ENCODE peak calls at places on chromosomes 4 and X, in six cellular contexts. Q is astrocyte of the cerebellum, W is right lobe of liver, K is fibroblast of pulmonary artery, P is H1, U is GM12878. Z is an unnamed sample.

GRCh38 chr4:13348216-13348615 is 135.9 kb downstream of the RAB28 start:
- DNase-seq in P (no peak), K (no peak), U (no peak), W (no peak), Q (no peak), Z (no peak)

GRCh38 chr4:169045862-169046584 is 36.0 kb upstream of the CBR4 start:
- DNase-seq in U (no peak), W (no peak), P (no peak), K (no peak), Q (no peak), Z (no peak)

GRCh38 chr4:94676910-94677309 is 80.8 kb upstream of the BMPR1B start:
- DNase-seq in K (peak), P (no peak), W (no peak), Q (no peak), U (no peak), Z (no peak)

GRCh38 chr4:101707596-101707995 is 82.9 kb upstream of the BANK1 start:
- DNase-seq in W (no peak), Q (no peak), U (no peak), P (no peak), K (no peak), Z (no peak)

GRCh38 chrX:143296521-143296920 is 220.8 kb downstream of the SPANXN3 start:
- DNase-seq in P (no peak), U (no peak), Q (no peak), W (no peak), K (no peak), Z (no peak)

GRCh38 chrX:1009771-1010170 is 202.7 kb downstream of the CRLF2 start:
- DNase-seq in Q (no peak), U (no peak), W (no peak), K (no peak), P (no peak), Z (no peak)

GRCh38 chr4:116180056-116180690 is 905.2 kb downstream of the TRAM1L1 start:
- DNase-seq in W (no peak), Q (peak), K (peak), U (no peak), P (no peak), Z (peak)

GRCh38 chr4:17400696-17401095 is 111.2 kb downstream of the QDPR start:
- DNase-seq in Q (no peak), K (no peak), U (no peak), W (no peak), P (no peak), Z (no peak)

GRCh38 chr4:6229095-6229494 is 28.7 kb upstream of the JAKMIP1 start:
- DNase-seq in P (no peak), W (no peak), U (no peak), K (no peak), Q (no peak), Z (no peak)

GRCh38 chr4:181968371-181968770 is 274.8 kb upstream of the TENM3 start:
- DNase-seq in K (peak), P (no peak), W (no peak), U (no peak), Q (peak), Z (no peak)

GRCh38 chr4:26105815-26106699 is 192.0 kb downstream of the SMIM20 start:
- DNase-seq in K (peak), P (no peak), W (no peak), Q (no peak), U (no peak), Z (no peak)

GRCh38 chr4:140450352-140450751 is 22.9 kb upstream of the CLGN start:
- DNase-seq in P (no peak), K (no peak), Q (no peak), W (no peak), U (no peak), Z (no peak)

GRCh38 chrX:44234116-44234515 is 109.4 kb downstream of the EFHC2 start:
- DNase-seq in W (no peak), Q (no peak), K (no peak), P (no peak), U (no peak), Z (no peak)
- TF ChIP-seq CTCF in W (no peak), Q (no peak), K (no peak), P (no peak), U (no peak), Z (no peak)

GRCh38 chrX:112910418-112910817 is 69.8 kb upstream of the AMOT start:
- DNase-seq in P (no peak), K (no peak), Q (no peak), U (no peak), W (no peak), Z (no peak)

DNA sequence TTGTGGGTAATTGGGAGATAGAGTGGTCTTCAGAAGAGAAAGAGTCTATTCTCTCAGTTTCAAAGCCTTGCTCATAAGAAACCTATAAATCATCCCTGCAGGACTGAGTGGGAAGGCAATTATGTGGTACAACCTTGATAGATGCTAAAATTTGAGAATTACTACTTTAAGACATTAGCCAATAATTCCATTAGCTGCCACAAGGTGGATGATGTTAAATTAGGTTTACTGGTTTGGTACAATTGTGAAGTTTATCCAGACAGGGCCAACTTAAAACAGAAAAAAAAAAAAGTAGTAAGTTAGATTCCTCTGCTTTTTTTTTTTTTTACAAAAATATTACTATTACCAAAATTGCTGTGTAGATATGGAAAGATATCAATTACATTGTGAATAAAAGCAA is 73.2 kb upstream of the AMOT start:
- DNase-seq in Q (no peak), P (no peak), U (no peak), W (no peak), K (no peak), Z (no peak)
- TF ChIP-seq CTCF in Q (no peak), P (no peak), U (no peak), W (no peak), K (no peak), Z (no peak)

GRCh38 chr4:157217708-157218107 is 2.8 kb upstream of the GRIA2 start:
- DNase-seq in K (peak), W (no peak), Q (peak), U (no peak), P (no peak), Z (no peak)
- TF ChIP-seq CTCF in K (peak), W (peak), Q (peak), U (peak), P (peak), Z (peak)

DNA sequence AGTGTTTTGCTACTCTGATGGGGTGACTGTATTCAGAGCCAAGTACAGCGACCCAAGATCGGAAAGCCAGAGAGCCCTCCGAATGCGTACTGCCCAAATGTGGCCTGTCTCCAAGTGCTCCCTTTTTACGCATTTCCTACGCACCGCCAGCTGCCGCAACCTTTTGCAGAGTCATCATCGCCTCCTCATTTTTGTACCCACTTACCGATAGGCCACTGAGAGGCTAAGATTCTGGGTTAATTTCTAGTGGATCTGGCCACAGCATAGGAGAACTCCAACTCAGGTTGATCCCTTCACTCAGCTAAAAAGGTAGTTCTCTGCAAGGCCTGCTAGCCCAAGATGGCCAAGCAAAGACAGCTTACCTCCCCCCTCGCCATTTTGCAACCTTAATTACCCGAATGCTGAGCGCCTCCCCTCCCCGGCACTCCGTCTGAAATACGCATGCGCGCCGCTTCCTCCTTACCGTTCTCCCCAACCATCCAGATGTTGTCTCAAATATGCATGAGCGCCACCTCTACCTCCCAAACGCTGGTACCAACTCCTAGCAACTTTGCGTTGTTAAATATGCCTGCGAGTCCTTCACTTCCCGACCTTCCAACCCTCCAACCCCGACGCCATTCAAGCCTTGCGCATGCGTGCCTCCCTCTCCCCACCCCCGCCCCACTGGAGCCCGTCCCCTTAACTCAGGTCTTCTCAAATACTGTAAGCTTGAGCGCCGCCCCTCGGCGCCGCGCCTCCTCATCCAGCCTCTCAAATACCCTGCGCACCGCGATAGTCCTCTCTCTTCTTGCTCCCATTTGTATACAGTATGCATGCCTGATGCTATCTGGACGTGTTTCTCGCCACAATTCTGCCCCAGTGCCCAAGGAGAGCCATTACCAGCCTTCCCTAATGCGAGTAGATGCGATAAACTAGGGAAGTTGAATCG is 11.8 kb upstream of the ZCCHC13 start:
- DNase-seq in K (peak), U (peak), P (peak), Q (peak), W (peak), Z (peak)
- TF ChIP-seq CTCF in K (peak), U (peak), P (peak), Q (peak), W (no peak), Z (peak)

Z was measured in GM13977.